ENCODE peak calls at places on chromosomes 2 and 18, in five cellular contexts. O is cerebellar cortex, N is GM19239, M is KBM-7, H is posterior cingulate gyrus. X is an unnamed sample.

GRCh38 chr2:10787176-10787968 is 25.2 kb downstream of the PDIA6 start:
- DNase-seq in N (no peak), H (no peak), M (peak; percentile 60), O (peak; percentile 21), X (no peak)

GRCh38 chr2:63765117-63765516 is 76.6 kb upstream of the UGP2 start:
- DNase-seq in N (no peak), O (no peak), M (no peak), H (no peak), X (no peak)

GRCh38 chr2:3627500-3628100 is 30.4 kb upstream of the ALLC start:
- DNase-seq in O (no peak), H (no peak), N (no peak), M (no peak), X (no peak)

GRCh38 chr18:3217930-3218647 is 1.7 kb downstream of the MYOM1 start:
- DNase-seq in N (no peak), M (no peak), H (no peak), O (no peak), X (no peak)

GRCh38 chr18:79681484-79682387 is 2.1 kb downstream of the CTDP1 start:
- DNase-seq in O (no peak), N (no peak), H (no peak), M (peak; percentile 91), X (peak; percentile 15)

GRCh38 chr2:63856302-63856600 is 14.6 kb downstream of the UGP2 start:
- DNase-seq in N (no peak), M (peak; percentile 91), H (no peak), O (no peak), X (no peak)

GRCh38 chr2:173095356-173095755 is 19.7 kb downstream of the MAP3K20 start:
- DNase-seq in N (no peak), O (no peak), H (no peak), M (no peak), X (no peak)

GRCh38 chr18:46313521-46313920 is 209.3 kb downstream of the HAUS1 start:
- DNase-seq in O (no peak), N (no peak), H (no peak), M (no peak), X (no peak)

X was measured in Daoy.